ENCODE peak calls at places on chromosome 19, in seven cellular contexts. R, B, K, S, P, T and Z are unnamed samples.

GRCh38 chr19:6963937-6964336 is 57.3 kb downstream of the MBD3L2B start:
- DNase-seq in R (no peak), B (no peak), K (no peak), S (no peak), P (no peak), T (no peak), Z (peak)

GRCh38 chr19:29687244-29687896 is 22.1 kb downstream of the PLEKHF1 start:
- DNase-seq in R (no peak), B (no peak), K (no peak), S (no peak), P (no peak), T (peak), Z (no peak)

GRCh38 chr19:36215276-36216171 is 618 bp downstream of the ZNF146 start:
- DNase-seq in R (no peak), B (no peak), K (no peak), S (no peak), P (no peak), T (peak), Z (peak)

GRCh38 chr19:51572908-51573307 is 1.8 kb downstream of the ZNF175 start:
- DNase-seq in R (no peak), B (no peak), K (no peak), S (no peak), P (no peak), T (peak), Z (no peak)

GRCh38 chr19:28619842-28620429 is 593.0 kb downstream of the UQCRFS1 start:
- DNase-seq in R (no peak), B (no peak), K (no peak), S (no peak), P (no peak), T (no peak), Z (no peak)

GRCh38 chr19:38395381-38396127 is 7.1 kb downstream of the SPRED3 start:
- DNase-seq in R (no peak), B (no peak), K (no peak), S (no peak), P (no peak), T (no peak), Z (no peak)

GRCh38 chr19:3516675-3517207 is 10.6 kb downstream of the FZR1 start:
- DNase-seq in R (peak), B (no peak), K (no peak), S (no peak), P (no peak), T (no peak), Z (no peak)

GRCh38 chr19:15292847-15293582 is 39.3 kb downstream of the BRD4 start:
- DNase-seq in R (no peak), B (no peak), K (no peak), S (no peak), P (no peak), T (no peak), Z (no peak)

GRCh38 chr19:23817519-23817918 is 58.8 kb upstream of the ZNF681 start:
- DNase-seq in R (peak), B (no peak), K (no peak), S (no peak), P (no peak), T (peak), Z (peak)

GRCh38 chr19:7137120-7137519 is 67.6 kb downstream of the ZNF557 start:
- DNase-seq in R (no peak), B (no peak), K (no peak), S (no peak), P (no peak), T (no peak), Z (no peak)

GRCh38 chr19:3253270-3253669 is 28.8 kb downstream of the CELF5 start:
- DNase-seq in R (no peak), B (no peak), K (no peak), S (no peak), P (no peak), T (no peak), Z (no peak)

GRCh38 chr19:23420824-23421223 is 25.6 kb upstream of the ZNF91 start:
- DNase-seq in R (no peak), B (no peak), K (no peak), S (no peak), P (no peak), T (no peak), Z (no peak)

GRCh38 chr19:47608074-47608907 is 643 bp upstream of the BICRA start:
- DNase-seq in R (peak), B (peak), K (peak), S (peak), P (peak), T (peak), Z (peak)

GRCh38 chr19:19260842-19261241 is 12.3 kb downstream of the TM6SF2 start:
- DNase-seq in R (no peak), B (no peak), K (no peak), S (no peak), P (no peak), T (no peak), Z (no peak)
- H3K4me3 ChIP-seq in R (no peak), B (no peak), K (no peak), S (no peak), P (no peak), T (no peak), Z (no peak)

DNA sequence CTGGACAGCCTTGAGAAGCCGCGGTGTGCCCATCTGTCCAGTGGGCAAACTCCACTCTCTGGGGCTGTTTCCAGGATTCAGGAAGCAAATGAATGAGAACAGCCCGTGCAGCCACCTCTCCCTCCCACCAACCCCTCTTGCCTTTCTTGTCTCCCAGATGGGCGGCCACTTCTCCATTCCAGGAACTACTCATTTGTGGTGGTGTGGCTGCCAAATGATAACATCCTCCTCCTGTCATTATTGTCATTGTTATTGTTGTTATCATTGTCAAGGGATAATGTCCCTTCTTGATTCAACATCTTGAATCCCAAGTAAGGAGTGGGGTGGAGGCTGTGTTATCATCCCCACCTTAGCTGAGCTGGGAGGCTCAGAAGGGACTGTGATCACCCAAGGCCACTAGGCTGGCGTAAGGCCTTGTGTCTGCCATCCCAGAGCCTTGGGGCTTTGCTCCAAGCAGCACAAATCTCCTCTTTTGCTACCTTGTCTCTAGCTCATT is 1.6 kb downstream of the DNM2 start:
- DNase-seq in R (no peak), B (no peak), K (no peak), S (no peak), P (no peak), T (no peak), Z (no peak)
- H3K27ac ChIP-seq in R (peak), B (peak), K (peak), S (no peak), P (peak), T (no peak), Z (peak)

GRCh38 chr19:58227964-58228583 is 640 bp upstream of the ZNF544 start:
- DNase-seq in R (no peak), B (no peak), K (no peak), S (no peak), P (no peak), T (no peak), Z (no peak)

GRCh38 chr19:58228584-58229254 is at the start of gene ZNF544:
- DNase-seq in R (peak), B (peak), K (peak), S (no peak), P (peak), T (peak), Z (peak)

DNA sequence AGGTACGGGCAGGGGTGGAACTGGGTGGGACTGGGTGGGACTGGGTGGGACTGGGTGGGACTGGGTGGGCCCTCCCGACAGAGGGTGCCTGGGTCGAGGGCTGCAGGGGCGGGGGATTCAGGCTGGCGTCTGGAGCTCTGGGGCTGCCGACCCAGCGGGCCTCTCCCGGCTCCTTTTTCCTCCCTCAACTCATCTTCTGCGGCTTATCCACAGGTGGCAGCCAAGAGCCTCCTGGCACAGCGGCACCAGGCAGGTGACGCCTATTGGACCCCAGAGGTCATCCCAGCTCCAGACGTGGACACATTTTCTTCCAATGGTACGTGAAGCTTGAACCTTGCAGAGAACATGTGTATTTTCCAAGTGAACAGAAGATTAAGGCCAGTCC is 533 bp downstream of the ZNF544 start:
- DNase-seq in R (no peak), B (no peak), K (no peak), S (no peak), P (no peak), T (peak), Z (no peak)
- TF ChIP-seq CTCF in R (no peak), B (no peak), K (no peak), S (no peak), P (no peak), T (peak), Z (no peak)

DNA sequence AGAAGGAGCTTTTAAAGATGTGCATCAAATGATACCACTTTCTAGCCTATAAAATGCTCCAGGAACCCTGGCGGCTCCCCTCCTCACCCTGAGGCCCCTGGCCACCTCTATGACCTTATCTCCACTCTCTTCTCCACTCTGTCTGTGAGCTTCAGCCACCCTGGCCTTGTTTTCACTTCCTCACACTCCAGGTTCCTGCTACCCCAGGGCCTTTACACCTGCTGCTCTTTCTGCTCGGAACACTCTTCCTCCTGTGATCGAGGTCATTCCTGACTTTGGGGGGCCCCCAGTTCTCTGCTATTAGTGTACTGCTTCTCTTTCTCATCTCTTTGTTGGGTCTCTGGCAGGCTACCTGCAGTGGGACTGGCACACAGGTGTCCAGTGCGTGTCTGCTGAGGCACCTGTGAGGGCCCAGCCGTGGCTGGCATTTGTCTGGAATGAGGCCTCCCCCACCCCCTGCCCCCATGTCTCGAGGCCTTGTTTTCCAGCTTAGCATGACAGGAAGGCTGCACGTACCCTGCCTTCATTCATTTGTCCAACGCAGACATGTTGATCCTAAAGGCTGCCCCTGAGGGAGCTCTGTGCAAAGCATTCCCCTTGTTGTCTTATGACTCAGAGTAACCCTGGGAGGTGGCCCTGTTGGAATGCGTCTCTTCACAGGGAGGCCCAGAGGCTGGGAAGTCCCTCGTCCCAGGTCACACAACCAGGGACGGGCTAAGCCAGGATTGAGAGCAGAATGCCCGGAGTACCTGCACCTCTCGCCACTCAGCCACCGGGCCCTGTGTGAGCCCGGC is 2.3 kb downstream of the DDA1 start:
- DNase-seq in R (no peak), B (no peak), K (no peak), S (no peak), P (no peak), T (peak), Z (no peak)
- H3K4me3 ChIP-seq in R (peak), B (no peak), K (no peak), S (no peak), P (no peak), T (no peak), Z (no peak)

DNA sequence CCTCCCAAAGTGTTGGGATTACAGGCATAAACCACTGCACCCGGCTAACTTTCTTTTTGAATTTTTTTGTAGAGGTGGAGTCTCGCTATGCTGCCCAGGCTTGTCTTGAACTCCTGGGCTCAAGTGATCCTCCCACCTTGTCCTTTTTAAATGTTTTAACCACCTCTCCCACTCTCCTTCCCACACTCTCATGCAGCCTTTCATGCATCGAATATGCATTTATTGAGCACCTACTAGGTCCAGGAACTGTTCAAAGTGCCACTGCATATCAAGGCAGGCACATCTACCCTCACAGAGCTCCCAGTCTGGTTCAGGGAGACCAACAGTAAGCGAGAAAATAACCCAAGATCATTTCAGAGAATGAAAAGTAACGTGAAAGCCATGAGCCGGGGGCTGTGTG is 1.2 kb downstream of the TICAM1 start:
- DNase-seq in R (no peak), B (no peak), K (no peak), S (no peak), P (no peak), T (no peak), Z (no peak)
- H3K27ac ChIP-seq in R (peak), B (no peak), K (peak), S (no peak), P (peak), T (no peak), Z (peak)

GRCh38 chr19:5648464-5648863 is 25.6 kb downstream of the SAFB start:
- DNase-seq in R (no peak), B (no peak), K (no peak), S (no peak), P (no peak), T (no peak), Z (no peak)

GRCh38 chr19:5654931-5655330 is 25.4 kb downstream of the MICOS13 start:
- DNase-seq in R (no peak), B (no peak), K (no peak), S (no peak), P (no peak), T (no peak), Z (no peak)

GRCh38 chr19:5652261-5652660 is 28.1 kb downstream of the MICOS13 start:
- DNase-seq in R (no peak), B (no peak), K (no peak), S (no peak), P (no peak), T (no peak), Z (no peak)

GRCh38 chr19:5655412-5655811 is 24.9 kb downstream of the MICOS13 start:
- DNase-seq in R (no peak), B (no peak), K (no peak), S (no peak), P (no peak), T (no peak), Z (peak)

DNA sequence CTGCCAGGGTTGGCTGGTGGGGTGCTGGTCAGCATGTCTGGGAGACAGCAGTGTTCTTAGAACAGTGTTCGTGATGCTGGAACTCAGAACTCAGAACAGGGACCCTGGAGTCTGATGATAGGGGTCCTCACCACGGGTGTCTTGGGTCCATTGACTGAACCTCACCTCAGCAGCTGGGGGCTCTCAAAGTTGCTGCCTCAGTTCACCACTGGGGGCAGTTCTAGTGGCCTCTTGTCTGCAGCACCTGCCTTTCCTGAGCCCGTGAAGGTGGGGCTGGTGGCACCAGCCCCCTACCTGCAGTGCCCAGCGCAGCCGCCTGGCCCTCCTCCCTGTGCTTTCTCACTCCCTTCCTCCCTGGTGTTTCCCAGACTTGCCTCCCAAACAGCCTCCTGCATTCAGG is 28.5 kb downstream of the SAFB start:
- DNase-seq in R (no peak), B (no peak), K (no peak), S (no peak), P (no peak), T (no peak), Z (peak)
- TF ChIP-seq CTCF in R (no peak), B (no peak), K (no peak), S (no peak), P (no peak), T (no peak), Z (no peak)

DNA sequence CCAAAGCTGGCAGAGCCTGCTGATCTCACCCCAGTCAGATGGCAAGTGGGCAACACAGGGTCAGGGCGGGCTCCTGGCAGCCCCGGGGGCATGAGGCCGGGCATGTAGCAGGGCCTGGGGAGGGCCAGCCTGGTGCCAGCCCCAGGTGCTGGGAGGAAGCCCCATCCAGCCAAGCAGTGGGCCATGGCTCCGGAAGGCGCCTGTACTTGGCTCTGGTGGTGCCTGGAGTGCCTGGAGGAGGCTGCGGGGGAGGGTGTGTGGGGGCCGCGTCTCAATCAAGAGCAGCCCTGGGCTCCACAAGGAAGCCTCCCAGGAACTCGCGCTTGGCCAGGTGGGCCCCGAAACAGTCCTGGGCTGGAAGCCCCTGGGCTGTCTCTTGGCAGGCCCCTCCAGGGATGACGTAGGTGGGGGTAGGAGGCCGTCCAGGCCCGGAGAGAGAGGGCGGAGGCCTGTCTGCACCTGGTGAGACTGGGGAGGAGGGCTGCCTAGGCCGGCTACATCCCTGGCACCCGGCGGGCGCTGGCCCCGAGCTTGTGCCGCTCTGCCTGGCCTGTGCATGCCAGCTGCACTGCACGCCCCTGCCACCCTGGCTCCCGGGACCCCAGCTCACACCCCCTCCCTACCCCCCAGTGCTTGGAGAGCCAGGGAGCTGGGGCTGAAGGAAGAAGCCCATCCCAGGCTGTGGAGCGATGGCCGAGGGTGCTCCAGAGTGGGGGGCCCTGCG is 45.9 kb downstream of the COMP start:
- DNase-seq in R (no peak), B (no peak), K (no peak), S (no peak), P (no peak), T (no peak), Z (no peak)
- H3K4me3 ChIP-seq in R (no peak), B (no peak), K (no peak), S (no peak), P (no peak), T (no peak), Z (no peak)

GRCh38 chr19:17683078-17683477 is 5.1 kb downstream of the UNC13A start:
- DNase-seq in R (no peak), B (no peak), K (no peak), S (no peak), P (no peak), T (no peak), Z (no peak)

GRCh38 chr19:17685451-17686026 is 2.6 kb downstream of the UNC13A start:
- DNase-seq in R (no peak), B (no peak), K (no peak), S (no peak), P (no peak), T (no peak), Z (no peak)

GRCh38 chr19:17686027-17686511 is 2.1 kb downstream of the UNC13A start:
- DNase-seq in R (no peak), B (peak), K (no peak), S (no peak), P (no peak), T (no peak), Z (no peak)

GRCh38 chr19:17682273-17682672 is 5.9 kb downstream of the UNC13A start:
- DNase-seq in R (no peak), B (no peak), K (no peak), S (no peak), P (no peak), T (no peak), Z (no peak)

GRCh38 chr19:17684256-17684655 is 3.9 kb downstream of the UNC13A start:
- DNase-seq in R (no peak), B (no peak), K (no peak), S (no peak), P (no peak), T (no peak), Z (no peak)
- H3K27ac ChIP-seq in R (no peak), B (no peak), K (no peak), S (no peak), P (no peak), T (no peak), Z (no peak)

GRCh38 chr19:16325671-16326400 is 1.2 kb downstream of the KLF2 start:
- DNase-seq in R (no peak), B (no peak), K (no peak), S (no peak), P (no peak), T (no peak), Z (no peak)

GRCh38 chr19:16324064-16324383 is 602 bp upstream of the KLF2 start:
- DNase-seq in R (no peak), B (no peak), K (no peak), S (no peak), P (no peak), T (no peak), Z (no peak)

GRCh38 chr19:16326401-16327130 is 1.9 kb downstream of the KLF2 start:
- DNase-seq in R (no peak), B (no peak), K (no peak), S (no peak), P (no peak), T (no peak), Z (peak)

GRCh38 chr19:16324384-16325160 is at the start of gene KLF2:
- DNase-seq in R (peak), B (peak), K (peak), S (peak), P (peak), T (peak), Z (peak)

DNA sequence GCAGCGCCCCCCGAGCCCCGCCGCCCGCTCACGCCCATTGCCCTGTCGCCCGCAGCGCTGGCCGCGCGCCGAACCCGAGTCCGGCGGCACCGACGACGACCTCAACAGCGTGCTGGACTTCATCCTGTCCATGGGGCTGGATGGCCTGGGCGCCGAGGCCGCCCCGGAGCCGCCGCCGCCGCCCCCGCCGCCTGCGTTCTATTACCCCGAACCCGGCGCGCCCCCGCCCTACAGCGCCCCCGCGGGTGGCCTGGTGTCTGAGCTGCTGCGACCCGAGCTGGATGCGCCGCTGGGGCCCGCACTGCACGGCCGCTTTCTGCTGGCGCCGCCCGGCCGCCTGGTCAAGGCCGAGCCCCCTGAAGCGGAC is 518 bp downstream of the KLF2 start:
- DNase-seq in R (no peak), B (no peak), K (peak), S (no peak), P (no peak), T (no peak), Z (peak)
- TF ChIP-seq CTCF in R (peak), B (no peak), K (peak), S (peak), P (no peak), T (no peak), Z (peak)